ENCODE peak calls at places on chromosomes 11 and 22, in ten cellular contexts. S is activated CD4-positive, alpha-beta T cell treated with anti-CD3 and anti-CD28 coated beads for 1 hour; L is CD8-positive, alpha-beta memory T cell; Q is fibroblast of the conjunctiva; T is OCI-LY7; F is neuronal stem cell; K is activated CD8-positive, alpha-beta T cell treated with anti-CD3 and anti-CD28 coated beads for 36 hours; J is MCF 10A; G is fibroblast of mammary gland; R is activated effector memory CD4-positive, alpha-beta T cell treated with anti-CD3 and anti-CD28 coated beads, Interleukin-2, amount 50 U/mL, for 16 hours. E is an unnamed sample.

GRCh38 chr11:128701086-128701485 is 7.2 kb downstream of the FLI1 start:
- DNase-seq in S (no peak), L (no peak), Q (no peak), T (no peak), F (no peak), K (no peak), J (no peak), G (peak), R (peak), E (no peak)

GRCh38 chr22:39013923-39014722 is at the start of gene APOBEC3C:
- DNase-seq in S (peak), L (peak), Q (peak), T (peak), F (peak), K (peak), J (peak), G (peak), R (peak), E (peak)

GRCh38 chr11:116927163-116927772 is 89.8 kb upstream of the APOA1 start:
- DNase-seq in S (peak), L (peak), Q (no peak), T (peak), F (no peak), K (peak), J (peak), G (peak), R (peak), E (no peak)

GRCh38 chr11:6200975-6201374 is 2.0 kb downstream of the OR52W1 start:
- DNase-seq in S (no peak), L (no peak), Q (no peak), T (no peak), F (no peak), K (peak), J (peak), G (no peak), R (no peak), E (no peak)

GRCh38 chr11:117214404-117215110 is 15.4 kb downstream of the TAGLN start:
- DNase-seq in S (no peak), L (no peak), Q (no peak), T (no peak), F (no peak), K (no peak), J (no peak), G (no peak), R (no peak), E (no peak)

GRCh38 chr22:35961480-35961902 is 67.1 kb downstream of the RBFOX2 start:
- DNase-seq in S (no peak), L (no peak), Q (peak), T (no peak), F (peak), K (no peak), J (peak), G (peak), R (no peak), E (peak)

GRCh38 chr11:72665911-72666472 is 8.2 kb downstream of the PDE2A start:
- DNase-seq in S (no peak), L (no peak), Q (no peak), T (no peak), F (no peak), K (no peak), J (no peak), G (no peak), R (no peak), E (no peak)

GRCh38 chr11:1785749-1786261 is 22.1 kb upstream of the CTSD start:
- DNase-seq in S (no peak), L (no peak), Q (no peak), T (no peak), F (no peak), K (no peak), J (no peak), G (no peak), R (no peak), E (peak)

GRCh38 chr22:29695129-29695926 is 24.5 kb upstream of the CABP7 start:
- DNase-seq in S (no peak), L (no peak), Q (no peak), T (no peak), F (no peak), K (no peak), J (no peak), G (no peak), R (no peak), E (peak)

GRCh38 chr11:75565221-75565814 is 3.3 kb downstream of the SERPINH1 start:
- DNase-seq in S (no peak), L (no peak), Q (no peak), T (no peak), F (no peak), K (no peak), J (peak), G (peak), R (no peak), E (peak)

GRCh38 chr11:41779401-41779960 is 320.0 kb upstream of the LRRC4C start:
- DNase-seq in S (no peak), L (no peak), Q (no peak), T (no peak), F (no peak), K (no peak), J (no peak), G (no peak), R (no peak), E (no peak)

GRCh38 chr11:74347381-74347780 is 35.9 kb upstream of the P4HA3 start:
- DNase-seq in S (no peak), L (no peak), Q (no peak), T (no peak), F (no peak), K (no peak), J (no peak), G (peak), R (no peak), E (no peak)

GRCh38 chr11:100740440-100740839 is 53.4 kb downstream of the ARHGAP42 start:
- DNase-seq in S (no peak), L (no peak), Q (no peak), T (no peak), F (no peak), K (no peak), J (no peak), G (peak), R (no peak), E (no peak)

GRCh38 chr22:27564806-27565205 is 236.8 kb downstream of the MN1 start:
- DNase-seq in S (no peak), L (no peak), Q (no peak), T (no peak), F (no peak), K (no peak), J (peak), G (no peak), R (no peak), E (no peak)

GRCh38 chr11:66934971-66935779 is 23.0 kb downstream of the PC start:
- DNase-seq in S (no peak), L (no peak), Q (peak), T (no peak), F (no peak), K (no peak), J (peak), G (peak), R (no peak), E (peak)

GRCh38 chr11:120867531-120867930 is 156.4 kb upstream of the TBCEL start:
- DNase-seq in S (no peak), L (no peak), Q (no peak), T (no peak), F (no peak), K (no peak), J (no peak), G (no peak), R (no peak), E (no peak)

E was measured in GM04504.